ENCODE peak calls at places on chromosome 14, in six cellular contexts. N is pancreas, V is GM12878, E is bronchial epithelial cell, J is gastrocnemius medialis, M is fibroblast of pulmonary artery. D is an unnamed sample.

GRCh38 chr14:103854017-103854808 is 6.8 kb upstream of the PPP1R13B start:
- DNase-seq in N (no peak), V (no peak), E (no peak), J (no peak), M (no peak), D (no peak)

GRCh38 chr14:32364941-32365340 is 35.8 kb downstream of the AKAP6 start:
- DNase-seq in N (no peak), V (no peak), E (no peak), J (no peak), M (no peak), D (no peak)

GRCh38 chr14:103445783-103446182 is 60.6 kb downstream of the MARK3 start:
- DNase-seq in N (no peak), V (no peak), E (no peak), J (no peak), M (no peak), D (no peak)

GRCh38 chr14:31261523-31261858 is 53.9 kb upstream of the HECTD1 start:
- DNase-seq in N (no peak), V (no peak), E (no peak), J (no peak), M (no peak), D (no peak)

GRCh38 chr14:25121342-25122129 is 71.6 kb upstream of the STXBP6 start:
- DNase-seq in N (no peak), V (no peak), E (peak), J (no peak), M (peak), D (no peak)

GRCh38 chr14:77582511-77582910 is 33.9 kb downstream of the SPTLC2 start:
- DNase-seq in N (no peak), V (no peak), E (no peak), J (no peak), M (no peak), D (no peak)

GRCh38 chr14:67253076-67253635 is 11.9 kb downstream of the PALS1 start:
- DNase-seq in N (no peak), V (no peak), E (no peak), J (no peak), M (no peak), D (no peak)

GRCh38 chr14:103748539-103748867 is 32.9 kb downstream of the ZFYVE21 start:
- DNase-seq in N (no peak), V (no peak), E (no peak), J (no peak), M (no peak), D (no peak)

GRCh38 chr14:76947838-76948184 is 80.7 kb downstream of the IRF2BPL start:
- DNase-seq in N (no peak), V (no peak), E (no peak), J (no peak), M (no peak), D (no peak)

GRCh38 chr14:104291123-104292000 is 153.0 kb downstream of the KIF26A start:
- DNase-seq in N (peak), V (no peak), E (no peak), J (no peak), M (no peak), D (no peak)

GRCh38 chr14:20682435-20683124 is 1.8 kb upstream of the RNASE4 start:
- DNase-seq in N (peak), V (no peak), E (peak), J (peak), M (peak), D (peak)

GRCh38 chr14:50954811-50955372 is 10.6 kb upstream of the PYGL start:
- DNase-seq in N (no peak), V (no peak), E (peak), J (no peak), M (peak), D (no peak)

GRCh38 chr14:52106853-52107252 is 38.0 kb upstream of the NID2 start:
- DNase-seq in N (no peak), V (no peak), E (no peak), J (no peak), M (no peak), D (no peak)

GRCh38 chr14:20631023-20631820 is 10.3 kb downstream of the OR6S1 start:
- DNase-seq in N (no peak), V (no peak), E (peak), J (no peak), M (peak), D (no peak)

GRCh38 chr14:49940805-49941421 is 48.0 kb downstream of the ARF6 start:
- DNase-seq in N (no peak), V (no peak), E (peak), J (no peak), M (peak), D (no peak)

GRCh38 chr14:100030441-100031153 is 34.6 kb upstream of the EVL start:
- DNase-seq in N (no peak), V (no peak), E (peak), J (no peak), M (peak), D (no peak)

GRCh38 chr14:40188006-40188405 is 755.8 kb upstream of the FBXO33 start:
- DNase-seq in N (no peak), V (no peak), E (no peak), J (no peak), M (peak), D (no peak)

GRCh38 chr14:68692916-68693771 is 99.7 kb downstream of the ZFP36L1 start:
- DNase-seq in N (no peak), V (no peak), E (peak), J (no peak), M (peak), D (no peak)

GRCh38 chr14:60720962-60721330 is 3.2 kb downstream of the SIX4 start:
- DNase-seq in N (no peak), V (no peak), E (no peak), J (no peak), M (no peak), D (no peak)

GRCh38 chr14:28879571-28879970 is 113.0 kb downstream of the FOXG1 start:
- DNase-seq in N (no peak), V (no peak), E (no peak), J (no peak), M (no peak), D (no peak)

GRCh38 chr14:95994593-95994928 is 44.6 kb upstream of the C14orf132 start:
- DNase-seq in N (no peak), V (no peak), E (no peak), J (no peak), M (no peak), D (no peak)
- TF ChIP-seq CTCF in N (no peak), V (no peak), E (no peak), J (no peak), M (no peak), D (no peak)

GRCh38 chr14:22556021-22556989 is 32.7 kb downstream of the DAD1 start:
- DNase-seq in N (no peak), V (peak), E (peak), J (peak), M (peak), D (peak)
- H3K4me3 ChIP-seq in N (no peak), V (peak), E (peak), J (no peak), M (no peak), D (peak)

GRCh38 chr14:106083082-106083481 is 556.7 kb downstream of the TMEM121 start:
- DNase-seq in N (no peak), V (no peak), E (no peak), J (no peak), M (no peak), D (no peak)
- TF ChIP-seq CTCF in N (no peak), V (no peak), E (no peak), J (no peak), M (no peak), D (no peak)

DNA sequence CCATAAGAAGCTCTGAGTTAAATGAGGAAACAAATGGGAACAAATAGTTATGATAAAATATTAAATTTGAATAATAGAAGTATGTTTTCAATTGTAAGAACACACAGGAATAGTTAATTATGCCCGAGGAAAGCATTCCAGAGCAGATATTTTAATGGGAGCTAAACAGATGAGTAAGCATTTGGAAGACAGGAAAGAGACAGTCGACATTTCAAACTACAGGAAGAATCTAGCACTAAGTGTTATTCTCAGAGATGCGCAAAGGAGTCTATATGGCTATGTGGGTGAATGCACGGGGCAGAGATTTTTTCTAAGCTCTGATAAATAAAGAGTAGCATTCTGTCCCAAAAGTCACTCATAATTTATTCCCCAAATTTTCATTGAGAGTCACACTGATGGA is 64.5 kb upstream of the SSTR1 start:
- DNase-seq in N (no peak), V (no peak), E (no peak), J (no peak), M (no peak), D (no peak)
- H3K4me3 ChIP-seq in N (no peak), V (no peak), E (no peak), J (no peak), M (no peak), D (no peak)

GRCh38 chr14:101969480-101969879 is 5.1 kb downstream of the DYNC1H1 start:
- DNase-seq in N (no peak), V (no peak), E (no peak), J (no peak), M (no peak), D (no peak)

GRCh38 chr14:101973356-101973755 is 9.0 kb downstream of the DYNC1H1 start:
- DNase-seq in N (no peak), V (no peak), E (peak), J (no peak), M (no peak), D (no peak)

GRCh38 chr14:101975231-101975630 is 10.9 kb downstream of the DYNC1H1 start:
- DNase-seq in N (no peak), V (no peak), E (no peak), J (no peak), M (no peak), D (no peak)

GRCh38 chr14:101970830-101971400 is 6.5 kb downstream of the DYNC1H1 start:
- DNase-seq in N (no peak), V (no peak), E (no peak), J (no peak), M (no peak), D (no peak)

GRCh38 chr14:101972126-101972785 is 7.9 kb downstream of the DYNC1H1 start:
- DNase-seq in N (no peak), V (no peak), E (peak), J (peak), M (peak), D (no peak)
- TF ChIP-seq CTCF in N (no peak), V (no peak), E (no peak), J (no peak), M (no peak), D (no peak)

GRCh38 chr14:101369194-101369915 is 191.9 kb upstream of the DIO3 start:
- DNase-seq in N (no peak), V (no peak), E (no peak), J (peak), M (no peak), D (no peak)
- H3K4me3 ChIP-seq in N (no peak), V (no peak), E (no peak), J (no peak), M (no peak), D (no peak)

DNA sequence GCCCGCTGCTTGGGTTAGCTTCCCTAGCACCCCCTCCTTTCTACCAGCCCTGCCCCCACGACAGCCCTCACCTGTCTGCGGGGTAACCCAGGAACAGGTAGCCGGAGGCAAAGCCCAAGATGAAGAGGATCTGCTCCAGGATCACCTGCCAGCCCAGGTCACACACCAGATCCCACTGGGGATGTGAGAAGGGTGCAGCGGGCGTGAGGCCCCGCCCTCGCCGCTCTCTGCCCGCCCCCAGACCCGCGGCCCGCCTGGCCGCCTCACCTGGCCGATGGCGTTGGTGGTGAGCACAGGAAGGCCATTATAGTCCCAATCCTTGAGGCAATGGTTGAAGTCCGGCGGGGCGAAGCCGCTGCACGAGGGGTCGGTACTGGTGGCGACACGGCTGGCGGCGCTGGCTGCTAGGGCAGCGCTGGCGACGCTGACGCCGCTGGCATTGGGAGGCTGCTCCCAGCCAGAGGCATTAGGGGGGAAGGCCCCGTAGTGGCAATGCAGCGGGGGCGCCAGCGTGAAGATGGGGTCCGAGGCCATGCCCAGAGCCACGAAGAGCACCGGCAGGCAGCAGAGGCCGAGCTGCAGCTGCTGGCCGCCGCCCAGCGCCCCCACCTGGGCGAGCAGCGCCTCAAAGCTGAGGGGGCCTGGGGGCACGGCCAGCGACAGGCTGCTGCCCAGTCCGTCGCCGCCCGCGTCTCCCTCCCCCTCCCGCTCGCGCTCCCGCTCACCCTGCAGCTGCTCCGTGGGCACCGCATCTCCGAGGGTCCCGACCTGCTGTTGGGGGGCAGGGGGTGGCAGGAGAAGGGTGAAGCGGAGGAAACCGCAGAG is 794 bp downstream of the SLC22A17 start:
- DNase-seq in N (no peak), V (no peak), E (no peak), J (no peak), M (no peak), D (no peak)
- TF ChIP-seq CTCF in N (no peak), V (no peak), E (peak), J (no peak), M (no peak), D (no peak)

GRCh38 chr14:101119830-101120571 is 216.5 kb upstream of the RTL1 start:
- DNase-seq in N (no peak), V (no peak), E (no peak), J (peak), M (no peak), D (no peak)

GRCh38 chr14:101118746-101119610 is 215.5 kb upstream of the RTL1 start:
- DNase-seq in N (no peak), V (no peak), E (no peak), J (peak), M (no peak), D (no peak)

GRCh38 chr14:101122114-101122854 is 218.8 kb upstream of the RTL1 start:
- DNase-seq in N (peak), V (no peak), E (no peak), J (no peak), M (no peak), D (no peak)

GRCh38 chr14:101121399-101122113 is 218.0 kb upstream of the RTL1 start:
- DNase-seq in N (peak), V (no peak), E (no peak), J (no peak), M (no peak), D (no peak)

GRCh38 chr14:101120636-101121398 is 217.3 kb upstream of the RTL1 start:
- DNase-seq in N (peak), V (no peak), E (no peak), J (peak), M (no peak), D (no peak)
- H3K4me3 ChIP-seq in N (peak), V (no peak), E (no peak), J (no peak), M (no peak), D (peak)

GRCh38 chr14:75001261-75001660 is 1.5 kb upstream of the EIF2B2 start:
- DNase-seq in N (no peak), V (no peak), E (no peak), J (no peak), M (no peak), D (no peak)

GRCh38 chr14:75003250-75004027 is 718 bp downstream of the EIF2B2 start:
- DNase-seq in N (no peak), V (no peak), E (no peak), J (no peak), M (no peak), D (no peak)

GRCh38 chr14:75001899-75002298 is 822 bp upstream of the EIF2B2 start:
- DNase-seq in N (no peak), V (no peak), E (no peak), J (no peak), M (no peak), D (no peak)

GRCh38 chr14:75005357-75005756 is 2.6 kb downstream of the EIF2B2 start:
- DNase-seq in N (no peak), V (no peak), E (peak), J (no peak), M (no peak), D (no peak)

GRCh38 chr14:75002392-75003249 is at the start of gene EIF2B2:
- DNase-seq in N (peak), V (peak), E (peak), J (peak), M (peak), D (peak)
- TF ChIP-seq CTCF in N (no peak), V (no peak), E (no peak), J (peak), M (no peak), D (no peak)

D was measured in GM12864.